ENCODE peak calls at places on chromosomes 13 and 19, in seven cellular contexts. V is body of pancreas, E is WTC11, K is BE2C, G is HCT116, W is fibroblast of lung, F is lung. M is an unnamed sample.

GRCh38 chr13:49858183-49858856 is 65.8 kb upstream of the KPNA3 start:
- DNase-seq in V (peak; percentile 27), E (no peak), K (no peak), G (no peak), W (peak; percentile 99), F (peak; percentile 49), M (no peak)

GRCh38 chr19:3696660-3696995 is 3.6 kb downstream of the PIP5K1C start:
- DNase-seq in V (no peak), E (no peak), K (no peak), G (no peak), W (no peak), F (no peak), M (no peak)

GRCh38 chr19:14149509-14149994 is 13.2 kb upstream of the ASF1B start:
- DNase-seq in V (no peak), E (no peak), K (peak; percentile 55), G (no peak), W (peak; percentile 12), F (peak; percentile 51), M (no peak)

GRCh38 chr13:43271152-43271551 is 247.8 kb downstream of the DNAJC15 start:
- DNase-seq in V (no peak), E (no peak), K (no peak), G (no peak), W (no peak), F (no peak), M (no peak)

GRCh38 chr13:28136916-28137315 is 1.4 kb upstream of the PAN3 start:
- DNase-seq in V (no peak), E (no peak), K (no peak), G (no peak), W (no peak), F (no peak), M (no peak)

GRCh38 chr13:42229287-42229686 is 42.7 kb upstream of the AKAP11 start:
- DNase-seq in V (no peak), E (no peak), K (no peak), G (no peak), W (no peak), F (no peak), M (no peak)

GRCh38 chr19:2341987-2342386 is 13.5 kb downstream of the SPPL2B start:
- DNase-seq in V (no peak), E (no peak), K (no peak), G (no peak), W (no peak), F (no peak), M (no peak)

GRCh38 chr19:46393456-46394397 is 19.6 kb downstream of the CCDC8 start:
- DNase-seq in V (no peak), E (no peak), K (no peak), G (no peak), W (no peak), F (no peak), M (no peak)

GRCh38 chr13:22517544-22517943 is 663.2 kb upstream of the SGCG start:
- DNase-seq in V (no peak), E (no peak), K (no peak), G (no peak), W (no peak), F (peak; percentile 32), M (no peak)

GRCh38 chr19:3976495-3977241 is 5.8 kb upstream of the DAPK3 start:
- DNase-seq in V (peak; percentile 14), E (no peak), K (peak; percentile 91), G (no peak), W (peak; percentile 31), F (peak; percentile 60), M (no peak)

GRCh38 chr13:111939285-111940278 is 127.4 kb upstream of the SOX1 start:
- DNase-seq in V (no peak), E (no peak), K (no peak), G (no peak), W (no peak), F (no peak), M (no peak)

GRCh38 chr19:47226426-47227346 is 4.3 kb downstream of the BBC3 start:
- DNase-seq in V (peak; percentile 62), E (no peak), K (peak; percentile 66), G (peak; percentile 76), W (peak; percentile 62), F (peak; percentile 86), M (no peak)

GRCh38 chr19:55257461-55258411 is 1.1 kb downstream of the PPP6R1 start:
- DNase-seq in V (peak; percentile 23), E (no peak), K (no peak), G (no peak), W (no peak), F (no peak), M (peak; percentile 40)

GRCh38 chr13:19158006-19158405 is 23.6 kb downstream of the TUBA3C start:
- DNase-seq in V (no peak), E (no peak), K (no peak), G (no peak), W (no peak), F (no peak), M (no peak)

GRCh38 chr19:33683881-33684549 is 62.3 kb downstream of the CHST8 start:
- DNase-seq in V (peak; percentile 38), E (peak; percentile 90), K (no peak), G (no peak), W (peak; percentile 49), F (no peak), M (peak; percentile 91)

GRCh38 chr13:27379694-27380596 is 44.5 kb upstream of the GTF3A start:
- DNase-seq in V (peak; percentile 89), E (peak; percentile 85), K (peak; percentile 81), G (peak; percentile 58), W (peak; percentile 18), F (no peak), M (peak; percentile 83)

GRCh38 chr19:23116802-23117571 is at the start of gene ZNF730:
- DNase-seq in V (peak; percentile 37), E (peak; percentile 84), K (peak; percentile 78), G (no peak), W (peak; percentile 83), F (no peak), M (peak; percentile 93)

GRCh38 chr19:33755314-33756020 is 41.2 kb upstream of the KCTD15 start:
- DNase-seq in V (no peak), E (no peak), K (no peak), G (no peak), W (no peak), F (no peak), M (peak; percentile 39)

GRCh38 chr13:42272776-42273175 is 824 bp downstream of the AKAP11 start:
- DNase-seq in V (no peak), E (no peak), K (no peak), G (no peak), W (no peak), F (no peak), M (no peak)

GRCh38 chr13:50957620-50958019 is 48.0 kb downstream of the RNASEH2B start:
- DNase-seq in V (no peak), E (no peak), K (no peak), G (no peak), W (no peak), F (no peak), M (no peak)

GRCh38 chr13:50950808-50951207 is 41.2 kb downstream of the RNASEH2B start:
- DNase-seq in V (no peak), E (no peak), K (no peak), G (no peak), W (peak; percentile 38), F (no peak), M (no peak)

GRCh38 chr13:50955212-50955611 is 45.6 kb downstream of the RNASEH2B start:
- DNase-seq in V (no peak), E (no peak), K (no peak), G (no peak), W (no peak), F (no peak), M (no peak)

GRCh38 chr13:50951366-50951765 is 41.8 kb downstream of the RNASEH2B start:
- DNase-seq in V (no peak), E (no peak), K (no peak), G (no peak), W (peak; percentile 91), F (no peak), M (no peak)

DNA sequence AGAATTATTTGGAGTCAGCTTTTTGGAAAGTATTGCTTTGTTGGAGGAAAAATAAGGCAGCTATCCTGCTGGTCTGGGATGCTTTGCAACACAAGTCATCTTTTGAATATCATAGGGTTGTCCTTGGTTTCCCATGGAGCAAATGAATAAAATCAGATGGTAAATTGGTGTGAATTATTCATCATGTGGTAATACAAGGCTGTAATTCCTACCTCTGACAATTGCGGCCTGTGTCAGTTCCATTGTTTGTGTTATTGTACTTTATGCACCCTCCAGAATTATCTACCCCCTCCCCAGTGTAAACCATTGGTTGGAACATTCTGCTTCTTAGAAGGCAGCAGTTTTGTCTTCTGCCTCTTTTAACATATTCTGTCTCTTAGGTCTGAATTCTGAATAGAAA is 46.2 kb downstream of the RNASEH2B start:
- DNase-seq in V (no peak), E (no peak), K (no peak), G (no peak), W (no peak), F (no peak), M (no peak)
- TF ChIP-seq CTCF in V (no peak), E (no peak), K (no peak), G (no peak), W (no peak), F (no peak), M (no peak)

DNA sequence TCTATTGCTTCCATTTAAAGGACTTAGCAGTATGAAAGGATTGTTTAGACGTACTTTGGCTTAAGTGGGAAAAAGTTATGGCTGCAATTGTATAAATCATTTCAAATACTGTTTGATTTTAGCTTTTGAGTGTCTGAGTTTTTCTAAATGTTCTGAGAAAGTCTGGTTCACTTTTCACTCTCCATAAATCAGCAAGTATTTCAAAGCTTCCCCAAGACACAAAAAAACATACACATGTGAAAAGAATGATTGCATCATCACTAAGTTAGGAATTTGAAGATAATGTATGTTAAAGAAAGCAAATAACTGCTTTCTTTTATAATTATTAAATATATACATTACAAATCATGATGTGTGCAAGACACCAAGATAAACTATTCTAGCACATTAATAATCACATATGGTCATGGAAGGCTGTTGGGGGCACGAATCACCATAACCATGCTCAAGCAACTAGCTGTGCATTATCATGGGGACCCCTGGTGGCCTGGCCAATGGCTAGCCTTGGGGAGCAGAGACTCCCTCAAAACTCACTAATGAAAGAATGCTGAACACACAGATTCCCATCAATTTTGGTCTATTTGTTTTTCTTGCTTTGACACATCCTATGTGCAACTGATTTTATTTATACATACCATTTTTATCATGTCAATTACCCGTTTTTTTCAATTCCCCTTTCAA is 111.1 kb downstream of the MIPEP start:
- DNase-seq in V (no peak), E (no peak), K (no peak), G (no peak), W (peak; percentile 4), F (no peak), M (no peak)
- TF ChIP-seq CTCF in V (no peak), E (no peak), K (no peak), G (no peak), W (peak; percentile 62), F (no peak), M (no peak)

GRCh38 chr19:1035998-1036621 is 3.8 kb upstream of the ABCA7 start:
- DNase-seq in V (no peak), E (peak; percentile 51), K (peak; percentile 17), G (no peak), W (no peak), F (no peak), M (no peak)
- TF ChIP-seq CTCF in V (no peak), E (no peak), K (no peak), G (no peak), W (no peak), F (no peak), M (no peak)

DNA sequence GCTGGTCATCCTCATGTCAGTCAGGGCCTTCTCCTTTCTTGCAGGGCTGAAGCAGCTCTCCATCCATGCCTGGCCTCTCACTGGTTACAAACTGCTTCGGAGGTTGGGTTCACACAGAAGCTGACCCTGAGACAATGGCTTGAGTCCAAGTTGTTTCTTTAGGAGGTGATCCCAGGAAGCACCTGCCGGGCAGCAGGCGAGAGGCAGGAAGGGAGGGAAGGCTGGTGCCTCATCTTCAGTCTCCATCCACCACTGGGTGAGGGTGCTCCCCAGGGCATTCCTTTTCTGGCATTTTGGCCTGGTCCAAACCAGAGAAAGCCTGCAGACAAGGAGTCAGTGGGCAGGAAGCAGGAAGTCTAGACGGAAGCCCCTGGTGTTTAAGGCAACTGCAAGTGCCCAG is 17.6 kb upstream of the SPATA13 start:
- DNase-seq in V (no peak), E (no peak), K (no peak), G (no peak), W (no peak), F (no peak), M (no peak)
- TF ChIP-seq CTCF in V (no peak), E (no peak), K (no peak), G (no peak), W (no peak), F (no peak), M (no peak)

M was measured in nephron progenitor cell.